ENCODE peak calls at places on chromosome 6, in four cellular contexts. Y, U, M and C are unnamed samples.

GRCh38 chr6:22313796-22314195 is 17.0 kb upstream of the PRL start:
- DNase-seq in M (no peak), Y (no peak), U (no peak), C (no peak)

GRCh38 chr6:164167873-164168405 is 753.4 kb downstream of the QKI start:
- DNase-seq in Y (no peak), M (no peak), U (no peak), C (no peak)

GRCh38 chr6:107323133-107323785 is 136.1 kb downstream of the PDSS2 start:
- DNase-seq in M (no peak), U (no peak), Y (no peak), C (no peak)

GRCh38 chr6:143227675-143228074 is 167.0 kb downstream of the AIG1 start:
- DNase-seq in Y (no peak), U (no peak), M (no peak), C (no peak)

GRCh38 chr6:20674664-20675063 is 140.4 kb downstream of the CDKAL1 start:
- DNase-seq in Y (no peak), M (no peak), U (no peak), C (no peak)

GRCh38 chr6:127146935-127147334 is 28.5 kb downstream of the RSPO3 start:
- DNase-seq in M (no peak), U (no peak), Y (no peak), C (no peak)

GRCh38 chr6:166530211-166531045 is 56.0 kb downstream of the RAMACL start:
- DNase-seq in Y (peak), M (no peak), U (no peak), C (no peak)

GRCh38 chr6:71289039-71289801 is 609 bp downstream of the OGFRL1 start:
- DNase-seq in Y (peak), M (peak), U (no peak), C (peak)

GRCh38 chr6:113859349-113860164 is 2.4 kb downstream of the MARCKS start:
- DNase-seq in M (no peak), U (no peak), Y (peak), C (no peak)

GRCh38 chr6:137928286-137928685 is 61.2 kb downstream of the TNFAIP3 start:
- DNase-seq in U (no peak), Y (no peak), M (no peak), C (no peak)

GRCh38 chr6:3619800-3620199 is 131.7 kb downstream of the PXDC1 start:
- DNase-seq in Y (no peak), M (no peak), U (no peak), C (no peak)

GRCh38 chr6:56652231-56652630 is 9.5 kb upstream of the DST start:
- DNase-seq in M (no peak), U (no peak), Y (peak), C (no peak)

GRCh38 chr6:169215201-169215661 is 38.4 kb downstream of the THBS2 start:
- DNase-seq in U (no peak), Y (no peak), M (no peak), C (no peak)

GRCh38 chr6:166344240-166344639 is 1.9 kb upstream of the SFT2D1 start:
- DNase-seq in M (no peak), Y (no peak), U (no peak), C (no peak)

GRCh38 chr6:11132191-11132590 is 20.7 kb upstream of the ERVFRD-1 start:
- DNase-seq in M (no peak), Y (no peak), U (no peak), C (no peak)

GRCh38 chr6:157228421-157229218 is 94.7 kb downstream of the TMEM242 start:
- DNase-seq in M (no peak), Y (no peak), U (no peak), C (no peak)

GRCh38 chr6:81465859-81466258 is 286.6 kb downstream of the TENT5A start:
- DNase-seq in U (no peak), M (no peak), Y (peak), C (no peak)
- TF ChIP-seq CTCF in U (peak), M (peak), Y (peak), C (no peak)

DNA sequence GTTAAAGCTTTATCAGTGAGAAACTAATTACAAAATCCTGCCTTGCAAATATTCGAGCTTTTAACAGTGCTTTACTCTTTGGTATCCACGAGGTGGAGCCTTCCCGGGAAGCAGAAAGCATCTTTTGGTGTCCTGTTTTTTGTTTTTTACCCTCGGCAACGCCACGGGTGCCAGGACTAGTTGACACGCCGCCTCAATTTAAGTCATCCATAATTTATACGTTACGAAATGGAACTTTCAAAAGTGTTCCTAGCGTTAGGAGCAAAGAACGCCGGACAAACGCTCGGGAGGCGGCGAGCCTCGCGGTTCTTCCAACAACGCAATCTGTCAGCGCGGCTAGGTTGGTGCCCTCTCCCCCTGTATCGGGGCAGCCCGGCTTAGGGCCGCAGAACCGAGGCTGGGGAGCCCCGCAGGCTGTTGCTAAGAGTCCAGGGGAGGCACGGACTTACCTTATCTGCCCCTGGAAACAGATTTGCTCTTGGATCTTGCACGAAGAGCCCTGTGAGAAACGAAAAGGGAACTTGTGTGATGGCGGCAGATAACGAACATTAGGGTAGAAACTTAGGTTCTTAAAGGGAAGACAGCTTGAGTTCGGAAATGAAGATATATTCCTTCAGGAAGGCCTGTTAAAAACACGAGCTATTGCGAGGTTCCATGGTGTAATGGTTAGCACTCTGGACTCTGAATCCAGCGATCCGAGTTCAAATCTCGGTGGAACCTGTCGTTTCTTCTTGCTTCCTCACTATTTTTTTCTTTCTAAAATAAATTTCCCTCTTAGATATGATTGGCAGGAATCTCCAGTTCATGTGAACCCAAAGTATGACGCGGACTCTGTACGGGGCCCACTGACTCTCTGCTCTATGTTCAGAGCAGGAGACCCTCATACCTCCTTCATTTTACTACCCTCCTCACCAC is 46.2 kb upstream of the ZNF184 start:
- DNase-seq in U (no peak), M (peak), Y (peak), C (peak)
- TF ChIP-seq CTCF in U (peak), M (peak), Y (peak), C (peak)

GRCh38 chr6:150004783-150005717 is 20.3 kb downstream of the RAET1L start:
- DNase-seq in U (peak), M (peak), Y (peak), C (peak)
- TF ChIP-seq CTCF in U (no peak), M (no peak), Y (no peak), C (no peak)

DNA sequence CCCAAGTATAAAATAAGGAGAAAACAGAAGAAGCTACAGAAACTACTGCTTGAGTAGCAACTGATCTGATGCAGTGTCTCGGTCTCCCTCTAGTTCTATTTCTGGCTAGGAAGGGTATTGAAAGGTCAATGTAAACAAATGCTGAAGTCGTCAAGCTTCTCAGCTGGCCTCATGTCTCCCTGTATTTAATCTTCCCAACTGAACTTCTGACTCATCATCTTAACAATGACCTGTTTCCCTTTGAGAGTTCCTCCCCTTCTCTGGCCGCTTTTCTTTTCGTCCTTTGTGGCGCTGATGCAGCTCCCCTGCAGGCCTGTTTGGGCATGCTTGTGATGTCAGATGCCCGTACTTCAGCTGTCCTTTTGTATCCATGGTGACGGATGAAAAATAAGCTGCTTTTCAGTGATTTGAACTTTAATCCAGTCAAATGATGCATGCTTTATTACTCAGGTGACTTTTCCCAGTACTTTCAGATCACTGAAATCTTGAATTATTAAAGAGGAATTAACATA is 7.8 kb upstream of the LCA5 start:
- DNase-seq in U (peak), M (peak), Y (peak), C (no peak)
- TF ChIP-seq CTCF in U (peak), M (peak), Y (no peak), C (no peak)

GRCh38 chr6:37435816-37436215 is 2.8 kb downstream of the CMTR1 start:
- DNase-seq in Y (no peak), M (no peak), U (no peak), C (no peak)
- TF ChIP-seq CTCF in Y (no peak), M (no peak), U (no peak), C (no peak)

GRCh38 chr6:100485268-100485667 is 20.5 kb upstream of the SIM1 start:
- DNase-seq in M (no peak), U (no peak), Y (no peak), C (no peak)

GRCh38 chr6:100484474-100484873 is 19.8 kb upstream of the SIM1 start:
- DNase-seq in M (no peak), Y (no peak), U (no peak), C (no peak)

GRCh38 chr6:100482698-100483097 is 18.0 kb upstream of the SIM1 start:
- DNase-seq in U (no peak), Y (no peak), M (no peak), C (no peak)

GRCh38 chr6:100475554-100476325 is 11.0 kb upstream of the SIM1 start:
- DNase-seq in Y (peak), M (no peak), U (no peak), C (no peak)

DNA sequence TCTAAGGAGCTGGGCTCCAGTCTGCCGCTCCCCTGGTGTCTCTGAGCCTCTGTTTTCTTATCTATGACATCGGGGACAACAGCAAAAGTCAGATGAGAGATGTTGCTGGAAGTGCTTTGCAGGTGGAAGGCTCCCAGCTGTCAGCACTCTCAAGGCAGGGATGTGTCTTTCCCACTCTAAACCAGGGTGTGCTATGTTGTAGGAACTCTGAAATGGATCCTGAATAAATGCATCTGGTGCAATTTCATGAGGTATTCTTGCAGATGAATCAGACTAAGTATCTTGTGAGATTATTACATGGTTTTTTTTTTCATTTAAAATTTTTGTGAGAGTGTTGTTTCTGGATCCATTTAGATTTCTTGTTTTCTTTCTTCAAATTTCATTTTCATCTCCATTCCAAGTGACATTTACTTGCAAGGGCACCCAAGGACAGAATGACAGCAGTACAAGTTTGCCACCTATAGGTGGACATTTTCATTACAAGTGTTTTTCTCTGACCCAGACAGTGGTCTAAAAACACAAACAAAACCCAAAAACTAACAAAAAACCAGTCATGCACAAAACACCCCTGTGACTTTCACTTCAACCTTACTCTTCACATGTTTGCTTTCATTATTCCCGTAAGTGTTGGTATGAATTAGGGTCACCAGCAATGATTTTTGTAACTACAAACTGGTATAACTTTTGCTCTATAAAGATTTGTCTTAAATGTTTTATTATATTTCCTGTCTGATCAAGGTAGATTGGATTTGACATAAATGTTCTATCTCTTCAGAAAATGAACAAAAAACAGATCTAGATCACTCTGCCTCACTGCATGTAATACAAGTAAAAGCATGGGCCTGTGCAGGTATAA is 14.7 kb upstream of the SIM1 start:
- DNase-seq in U (no peak), Y (peak), M (no peak), C (no peak)
- TF ChIP-seq CTCF in U (peak), Y (peak), M (peak), C (peak)

GRCh38 chr6:74870403-74870802 is 335.4 kb downstream of the COL12A1 start:
- DNase-seq in U (no peak), Y (peak), M (no peak), C (no peak)
- TF ChIP-seq CTCF in U (peak), Y (no peak), M (no peak), C (no peak)

DNA sequence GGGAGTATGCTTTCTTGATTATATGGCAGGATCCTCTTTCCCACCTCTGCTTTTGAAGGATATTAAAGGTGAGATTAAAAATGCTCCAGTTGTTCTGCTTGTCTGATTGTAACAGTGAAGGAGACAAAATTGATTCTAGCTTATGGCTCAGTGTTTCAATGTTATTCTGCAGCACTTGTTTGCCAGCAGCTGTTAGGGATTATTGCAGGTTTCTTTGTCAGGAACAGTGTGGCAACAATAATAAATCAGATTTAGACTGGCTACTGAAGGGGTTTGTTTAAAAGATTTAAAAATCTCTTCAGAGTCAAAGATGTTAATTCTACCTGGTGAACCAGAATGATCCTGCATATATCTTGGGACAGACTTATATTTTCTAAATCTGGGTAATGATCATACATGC is 126.9 kb downstream of the LAMA2 start:
- DNase-seq in Y (no peak), M (no peak), U (no peak), C (no peak)
- TF ChIP-seq CTCF in Y (no peak), M (no peak), U (no peak), C (no peak)

GRCh38 chr6:13769655-13770053 is 44.7 kb downstream of the MCUR1 start:
- DNase-seq in Y (no peak), M (no peak), U (no peak), C (no peak)
- TF ChIP-seq CTCF in Y (no peak), M (no peak), U (no peak), C (no peak)

DNA sequence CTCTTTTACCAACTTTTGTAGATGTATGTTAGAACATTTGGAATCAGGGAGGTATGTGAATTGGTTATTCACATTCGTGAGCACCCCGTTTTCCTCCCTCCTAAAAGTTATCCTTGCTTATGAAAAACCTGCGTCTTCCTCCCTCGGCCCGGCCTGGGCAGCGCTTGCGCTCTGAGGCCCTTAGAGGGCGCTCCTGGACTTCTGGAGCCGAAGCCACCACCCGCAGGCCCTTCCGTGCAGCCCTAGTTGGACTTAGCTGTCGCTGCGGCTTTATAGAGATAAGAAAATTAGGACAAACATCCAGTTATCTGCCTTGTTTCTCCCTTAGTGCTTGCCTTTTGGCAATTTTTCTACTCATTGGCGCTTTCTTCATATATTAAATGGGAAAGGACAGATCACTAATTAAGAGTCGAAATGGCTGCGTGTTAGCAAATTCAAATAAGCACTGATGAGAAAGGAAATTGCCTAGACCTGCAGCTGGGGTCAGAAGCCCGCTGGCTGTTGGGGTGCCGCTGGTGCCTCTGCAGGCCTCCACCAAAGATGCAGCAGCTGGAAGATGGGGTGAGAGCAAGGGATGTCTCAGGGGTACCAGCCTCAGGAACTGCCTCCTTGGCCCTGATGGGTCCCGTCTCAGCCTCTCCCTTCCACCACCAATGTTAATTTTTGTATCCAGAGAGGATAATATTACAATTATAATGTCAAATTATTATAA is 5.2 kb downstream of the FNDC1 start:
- DNase-seq in M (peak), Y (peak), U (peak), C (peak)
- TF ChIP-seq CTCF in M (peak), Y (peak), U (peak), C (peak)